ENCODE peak calls at places on chromosomes 3 and 15, in six cellular contexts. M is ovary, F is PC-3, E is lower lobe of right lung, P is heart left ventricle, C is SK-N-SH. Q is an unnamed sample. For H3K4me1, the result is how much of the 10 kb centered on the place peaks cover.

GRCh38 chr15:36810656-36811449 is 231.4 kb downstream of the CDIN1 start:
- DNase-seq in C (no peak), F (peak), P (no peak), M (no peak), E (no peak), Q (no peak)

GRCh38 chr3:75140904-75141615 is 523.1 kb upstream of the FRG2C start:
- DNase-seq in C (no peak), E (no peak), F (no peak), M (no peak), P (no peak), Q (no peak)

GRCh38 chr3:46489875-46490274 is 7.9 kb upstream of the RTP3 start:
- DNase-seq in M (no peak), C (no peak), E (no peak), P (no peak), F (peak), Q (no peak)

GRCh38 chr15:51171578-51171932 is 76.8 kb upstream of the TNFAIP8L3 start:
- DNase-seq in P (no peak), M (no peak), F (no peak), E (no peak), C (no peak), Q (no peak)

GRCh38 chr3:101466465-101467309 is 46.3 kb downstream of the SENP7 start:
- DNase-seq in F (no peak), P (no peak), C (no peak), M (no peak), E (peak), Q (no peak)

GRCh38 chr3:37668831-37669610 is 192.7 kb upstream of the CTDSPL start:
- DNase-seq in M (peak), F (no peak), P (peak), E (no peak), C (peak), Q (peak)

GRCh38 chr15:49693491-49693890 is 72.6 kb downstream of the DTWD1 start:
- DNase-seq in M (no peak), C (no peak), F (no peak), P (no peak), E (no peak), Q (no peak)

GRCh38 chr3:169822540-169822939 is 9.8 kb upstream of the LRRC34 start:
- DNase-seq in E (no peak), C (no peak), F (no peak), P (no peak), M (no peak), Q (no peak)

GRCh38 chr3:124846189-124846588 is 41.0 kb downstream of the ITGB5 start:
- DNase-seq in C (no peak), E (no peak), M (no peak), P (no peak), F (no peak), Q (no peak)

GRCh38 chr3:61560452-61561373 is 658 bp upstream of the PTPRG start:
- DNase-seq in M (peak), C (peak), P (peak), F (no peak), E (peak), Q (peak)

GRCh38 chr3:124078978-124079911 is 87.3 kb upstream of the ROPN1 start:
- DNase-seq in E (no peak), P (no peak), M (no peak), C (peak), F (peak), Q (peak)

GRCh38 chr3:32817195-32817560 is 619 bp upstream of the TRIM71 start:
- DNase-seq in M (no peak), E (no peak), P (no peak), C (no peak), F (no peak), Q (no peak)

GRCh38 chr3:133691410-133692107 is 29.8 kb upstream of the TOPBP1 start:
- DNase-seq in E (no peak), C (no peak), F (peak), M (no peak), P (no peak), Q (no peak)

GRCh38 chr15:56099311-56099710 is 105.9 kb upstream of the NEDD4 start:
- DNase-seq in E (no peak), M (no peak), F (no peak), P (no peak), C (no peak), Q (no peak)

GRCh38 chr3:36058404-36059035 is 321.8 kb upstream of the STAC start:
- DNase-seq in P (no peak), C (no peak), M (no peak), E (no peak), F (peak), Q (no peak)

GRCh38 chr15:68249058-68249713 is 19.7 kb upstream of the CLN6 start:
- DNase-seq in F (no peak), M (no peak), P (no peak), C (no peak), E (no peak), Q (no peak)

GRCh38 chr15:99564221-99565030 is 1.4 kb upstream of the MEF2A start:
- DNase-seq in P (peak), M (peak), F (no peak), C (no peak), E (no peak), Q (no peak)

GRCh38 chr3:188000361-188000861 is 153.5 kb upstream of the LPP start:
- DNase-seq in M (no peak), E (no peak), F (no peak), P (no peak), C (no peak), Q (peak)

GRCh38 chr3:56131976-56132590 is 336.2 kb downstream of the ERC2 start:
- DNase-seq in M (no peak), F (peak), E (no peak), P (no peak), C (no peak), Q (no peak)

GRCh38 chr15:40091861-40092415 is 16.7 kb downstream of the BMF start:
- DNase-seq in E (no peak), P (no peak), F (no peak), M (no peak), C (no peak), Q (no peak)

GRCh38 chr15:70587896-70588567 is 175.3 kb downstream of the UACA start:
- DNase-seq in C (no peak), P (no peak), M (no peak), F (no peak), E (no peak), Q (no peak)

GRCh38 chr3:193743702-193744047 is 150.7 kb downstream of the OPA1 start:
- DNase-seq in F (no peak), E (no peak), C (no peak), P (no peak), M (no peak), Q (no peak)

GRCh38 chr15:32688151-32688639 is 29.6 kb upstream of the GREM1 start:
- DNase-seq in E (no peak), P (no peak), F (peak), C (no peak), M (no peak), Q (peak)

GRCh38 chr3:149657458-149657795 is 398 bp downstream of the WWTR1 start:
- DNase-seq in E (peak), C (no peak), P (no peak), F (peak), M (peak), Q (peak)

GRCh38 chr15:89139613-89140499 is 51.6 kb downstream of the ABHD2 start:
- DNase-seq in E (no peak), F (no peak), M (no peak), P (no peak), C (peak), Q (peak)

GRCh38 chr3:134463676-134464611 is 21.8 kb downstream of the ANAPC13 start:
- DNase-seq in C (peak), F (no peak), P (peak), M (peak), E (no peak), Q (no peak)

GRCh38 chr3:107855710-107856109 is 235.1 kb downstream of the CD47 start:
- DNase-seq in C (no peak), M (no peak), F (peak), E (no peak), P (no peak), Q (peak)

GRCh38 chr3:183188895-183189462 is 26.4 kb upstream of the LAMP3 start:
- DNase-seq in P (peak), C (no peak), F (peak), M (peak), E (peak), Q (peak)

GRCh38 chr15:67501836-67502461 is 19.0 kb upstream of the C15orf61 start:
- DNase-seq in E (no peak), M (no peak), F (no peak), C (no peak), P (no peak), Q (no peak)

GRCh38 chr3:139326707-139327106 is 17.1 kb upstream of the MRPS22 start:
- DNase-seq in C (no peak), P (no peak), M (no peak), E (no peak), F (no peak), Q (no peak)

GRCh38 chr3:196501316-196502064 is 2.1 kb downstream of the RNF168 start:
- DNase-seq in M (no peak), C (no peak), F (peak), E (no peak), P (no peak), Q (peak)

GRCh38 chr3:81395739-81396138 is 365.7 kb downstream of the GBE1 start:
- DNase-seq in M (no peak), C (peak), E (no peak), P (no peak), F (no peak), Q (peak)
- TF ChIP-seq CTCF in M (no peak), C (peak), E (no peak), P (no peak), F (peak), Q (peak)

GRCh38 chr3:10198226-10198625 is 33.5 kb downstream of the IRAK2 start:
- DNase-seq in F (no peak), E (no peak), C (no peak), P (no peak), M (no peak), Q (no peak)
- H3K4me3 ChIP-seq in F (no peak), E (no peak), C (no peak), P (no peak), M (no peak), Q (no peak)

GRCh38 chr15:83063555-83063954 is 3.5 kb downstream of the BTBD1 start:
- DNase-seq in E (no peak), P (no peak), F (no peak), C (no peak), M (no peak), Q (no peak)
- H3K4me1 ChIP-seq in E (half or more), P (half or more), F (under half), C (under half), M (under half), Q (under half)

DNA sequence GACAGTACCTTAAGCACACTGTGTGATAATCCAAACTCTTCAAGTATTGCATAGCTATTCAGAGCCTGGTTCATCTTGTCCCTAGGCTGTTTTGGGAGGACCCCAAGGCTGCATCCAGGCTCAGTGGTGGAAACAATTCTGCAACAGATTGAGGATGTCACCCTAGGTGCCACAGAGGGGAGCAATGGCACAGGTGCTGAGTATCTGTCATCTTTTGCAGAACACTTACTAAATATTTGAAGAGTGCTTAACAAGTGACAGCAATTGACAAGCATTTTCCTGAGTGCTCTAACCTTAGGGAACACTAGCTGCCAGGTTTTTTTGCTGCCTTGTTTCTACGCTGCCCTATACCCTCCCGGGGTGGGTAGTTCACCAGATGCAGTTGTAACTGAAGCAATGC is 27.7 kb downstream of the STARD5 start:
- DNase-seq in E (no peak), C (no peak), M (no peak), F (no peak), P (no peak), Q (no peak)
- TF ChIP-seq CTCF in E (no peak), C (no peak), M (no peak), F (no peak), P (no peak), Q (no peak)

GRCh38 chr15:74616996-74617395 is 1.4 kb downstream of the CLK3 start:
- DNase-seq in F (no peak), E (no peak), M (no peak), C (no peak), P (no peak), Q (no peak)
- H3K4me3 ChIP-seq in F (peak), E (peak), M (peak), C (peak), P (peak), Q (peak)

GRCh38 chr15:41829959-41830646 is 2.2 kb downstream of the JMJD7 start:
- DNase-seq in C (no peak), E (no peak), M (no peak), F (no peak), P (no peak), Q (no peak)
- H3K4me1 ChIP-seq in C (under half), E (under half), M (under half), F (under half), P (under half), Q (under half)

DNA sequence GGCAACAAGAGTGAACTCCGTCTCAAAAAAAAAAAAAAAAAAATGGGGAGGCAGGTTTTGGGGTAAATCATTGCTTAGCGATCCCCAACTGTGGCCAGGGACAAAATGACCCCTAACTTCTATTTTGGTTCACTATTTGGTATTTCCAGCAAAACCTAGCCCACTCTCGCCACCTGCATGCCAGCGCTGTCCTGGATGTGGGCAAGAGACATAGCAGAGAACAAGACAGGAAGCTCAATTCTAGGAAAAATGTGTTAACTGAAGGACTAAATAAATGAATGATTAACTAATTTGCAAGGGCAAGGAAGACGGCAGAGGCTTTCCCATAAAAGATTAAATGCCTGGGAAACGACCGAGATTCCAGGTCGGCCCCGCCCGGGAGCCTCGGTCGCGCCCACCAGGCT is 425 bp downstream of the NICN1 start:
- DNase-seq in M (no peak), F (no peak), E (no peak), P (no peak), C (no peak), Q (no peak)
- TF ChIP-seq CTCF in M (no peak), F (no peak), E (no peak), P (no peak), C (peak), Q (no peak)

GRCh38 chr3:120688121-120688520 is 6.1 kb upstream of the HGD start:
- DNase-seq in M (no peak), P (no peak), F (no peak), C (no peak), E (no peak), Q (no peak)
- H3K4me3 ChIP-seq in M (no peak), P (no peak), F (no peak), C (no peak), E (no peak), Q (no peak)

DNA sequence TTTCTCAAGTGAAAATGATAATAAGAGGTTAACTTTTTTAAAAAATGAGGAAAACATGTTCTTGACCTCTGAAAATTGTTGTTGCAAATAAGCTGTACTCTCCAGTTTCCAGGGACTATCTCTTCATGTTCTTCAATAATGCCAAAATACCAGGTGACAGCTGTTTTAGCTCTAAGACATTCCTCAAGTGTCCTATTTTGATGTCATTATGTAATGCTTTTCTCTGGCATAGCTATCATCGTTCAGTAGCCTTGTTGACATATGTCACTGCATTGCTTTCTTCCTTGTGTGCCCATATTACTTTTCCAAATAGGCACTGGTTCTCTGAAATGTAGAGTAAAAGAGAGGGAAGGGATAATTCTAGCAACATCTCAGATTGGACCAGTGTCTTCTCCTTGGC is 5.7 kb upstream of the FILIP1L start:
- DNase-seq in C (no peak), F (no peak), E (no peak), P (no peak), M (no peak), Q (no peak)
- H3K4me1 ChIP-seq in C (under half), F (under half), E (under half), P (under half), M (under half), Q (under half)

GRCh38 chr3:122946185-122946584 is 81.4 kb downstream of the SEMA5B start:
- DNase-seq in E (no peak), F (no peak), P (no peak), M (no peak), C (no peak), Q (no peak)

GRCh38 chr3:122947086-122947611 is 80.4 kb downstream of the SEMA5B start:
- DNase-seq in E (no peak), C (no peak), M (no peak), F (no peak), P (no peak), Q (no peak)

GRCh38 chr3:122947621-122948202 is 79.9 kb downstream of the SEMA5B start:
- DNase-seq in P (no peak), F (peak), M (no peak), E (no peak), C (no peak), Q (no peak)

GRCh38 chr3:122945230-122945629 is 82.3 kb downstream of the SEMA5B start:
- DNase-seq in C (no peak), E (no peak), F (no peak), P (no peak), M (no peak), Q (no peak)

DNA sequence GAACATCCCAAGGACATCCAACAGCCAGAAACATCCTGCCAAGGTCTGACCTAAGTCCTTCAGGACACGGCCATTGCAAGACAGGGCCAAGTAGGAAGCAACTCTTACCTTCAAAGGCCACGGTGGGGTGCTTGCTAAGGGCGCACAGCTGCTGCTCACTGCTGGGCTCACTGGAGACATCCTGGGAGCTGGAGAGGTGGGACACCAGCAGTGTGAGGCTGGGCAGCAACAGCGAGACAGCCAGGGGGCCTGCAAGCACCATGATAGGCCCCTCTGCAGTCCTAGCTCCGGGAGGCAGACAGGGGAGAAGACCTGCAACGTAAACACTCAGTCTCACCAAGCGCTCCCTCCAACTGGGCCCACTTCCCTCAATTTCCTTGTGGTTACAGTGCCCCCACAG is 79.2 kb downstream of the SEMA5B start:
- DNase-seq in E (no peak), M (no peak), F (no peak), P (no peak), C (no peak), Q (peak)
- TF ChIP-seq CTCF in E (no peak), M (no peak), F (peak), P (peak), C (peak), Q (peak)

Q was measured in BE2C.